ENCODE peak calls at places on chromosomes 12 and 14, in seven cellular contexts. D, U, A, L, N, G and J are unnamed samples.

GRCh38 chr14:27050195-27050594 is 452.4 kb upstream of the NOVA1 start:
- DNase-seq in D (no peak), U (no peak), A (no peak), L (no peak), N (no peak), G (no peak), J (no peak)

GRCh38 chr12:94806617-94807016 is 156.3 kb upstream of the TMCC3 start:
- DNase-seq in D (no peak), U (no peak), A (no peak), L (no peak), N (no peak), G (no peak), J (peak)

GRCh38 chr12:93783827-93784226 is 106.7 kb downstream of the CRADD start:
- DNase-seq in D (no peak), U (no peak), A (no peak), L (no peak), N (peak), G (no peak), J (no peak)

GRCh38 chr12:100163416-100164152 is 20.9 kb upstream of the BLTP3B start:
- DNase-seq in D (peak), U (peak), A (peak), L (peak), N (peak), G (peak), J (peak)

GRCh38 chr12:58933068-58933681 is 12.9 kb upstream of the LRIG3 start:
- DNase-seq in D (no peak), U (peak), A (no peak), L (no peak), N (no peak), G (no peak), J (no peak)

GRCh38 chr14:55267816-55268215 is 3.4 kb upstream of the FBXO34 start:
- DNase-seq in D (peak), U (no peak), A (no peak), L (no peak), N (no peak), G (no peak), J (no peak)

GRCh38 chr12:59164991-59165718 is 244.9 kb upstream of the LRIG3 start:
- DNase-seq in D (peak), U (peak), A (peak), L (no peak), N (peak), G (no peak), J (peak)

GRCh38 chr12:109888179-109889020 is 8.1 kb upstream of the GLTP start:
- DNase-seq in D (peak), U (no peak), A (no peak), L (no peak), N (peak), G (no peak), J (peak)

GRCh38 chr14:96051642-96052540 is 12.7 kb downstream of the C14orf132 start:
- DNase-seq in D (peak), U (peak), A (no peak), L (peak), N (no peak), G (peak), J (peak)
- H2AK5ac ChIP-seq in D (no peak), U (no peak), A (no peak), L (no peak), N (no peak), G (no peak), J (no peak)

DNA sequence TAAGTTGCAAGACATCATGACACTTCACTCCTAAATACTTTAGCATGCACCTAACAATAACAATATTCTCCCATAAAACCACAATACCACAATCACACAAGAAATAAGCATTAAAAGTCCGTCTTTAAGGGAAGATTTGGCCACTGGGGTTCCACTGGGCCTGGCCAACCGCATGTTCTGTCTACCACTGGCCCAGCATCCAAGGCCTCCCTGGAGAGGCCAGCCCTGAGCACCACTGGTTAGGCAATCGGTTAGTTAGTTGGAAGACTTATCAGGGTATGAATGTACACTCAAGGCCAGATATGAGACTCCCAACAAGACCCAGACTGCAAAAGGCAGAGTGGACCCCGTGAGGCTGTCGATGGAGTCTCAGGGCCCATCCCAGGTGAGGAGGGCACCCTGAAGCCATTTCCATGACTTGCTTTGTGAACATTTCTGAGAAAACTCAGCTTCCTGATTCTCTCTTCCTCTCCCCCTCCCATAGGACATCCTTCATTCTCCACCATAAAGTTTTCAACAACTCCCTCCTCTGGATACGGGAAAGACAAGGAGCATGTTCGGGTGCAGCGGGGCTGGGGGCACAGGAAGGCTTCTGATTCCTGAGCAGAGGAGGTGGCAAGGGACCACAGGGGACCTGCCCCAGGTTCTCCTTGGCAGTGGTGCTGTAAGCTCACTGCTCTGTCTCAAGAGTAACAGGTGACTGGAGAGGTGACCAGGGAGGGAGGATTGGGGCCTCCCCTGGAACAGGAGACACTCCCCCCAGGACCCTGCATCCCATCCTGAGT is 5.9 kb downstream of the PXN start:
- DNase-seq in D (peak), U (no peak), A (no peak), L (no peak), N (no peak), G (peak), J (peak)
- H2AK5ac ChIP-seq in D (peak), U (no peak), A (no peak), L (no peak), N (peak), G (no peak), J (no peak)

GRCh38 chr14:21194597-21194996 is 38.7 kb upstream of the OR5AU1 start:
- DNase-seq in D (no peak), U (no peak), A (no peak), L (no peak), N (no peak), G (no peak), J (no peak)

GRCh38 chr14:21200752-21201461 is 45.0 kb upstream of the OR5AU1 start:
- DNase-seq in D (no peak), U (no peak), A (no peak), L (no peak), N (no peak), G (no peak), J (no peak)

GRCh38 chr14:21201732-21202462 is 46.0 kb upstream of the OR5AU1 start:
- DNase-seq in D (no peak), U (no peak), A (no peak), L (no peak), N (no peak), G (no peak), J (no peak)

GRCh38 chr14:21199611-21200570 is 44.0 kb upstream of the OR5AU1 start:
- DNase-seq in D (peak), U (no peak), A (no peak), L (no peak), N (no peak), G (no peak), J (no peak)

DNA sequence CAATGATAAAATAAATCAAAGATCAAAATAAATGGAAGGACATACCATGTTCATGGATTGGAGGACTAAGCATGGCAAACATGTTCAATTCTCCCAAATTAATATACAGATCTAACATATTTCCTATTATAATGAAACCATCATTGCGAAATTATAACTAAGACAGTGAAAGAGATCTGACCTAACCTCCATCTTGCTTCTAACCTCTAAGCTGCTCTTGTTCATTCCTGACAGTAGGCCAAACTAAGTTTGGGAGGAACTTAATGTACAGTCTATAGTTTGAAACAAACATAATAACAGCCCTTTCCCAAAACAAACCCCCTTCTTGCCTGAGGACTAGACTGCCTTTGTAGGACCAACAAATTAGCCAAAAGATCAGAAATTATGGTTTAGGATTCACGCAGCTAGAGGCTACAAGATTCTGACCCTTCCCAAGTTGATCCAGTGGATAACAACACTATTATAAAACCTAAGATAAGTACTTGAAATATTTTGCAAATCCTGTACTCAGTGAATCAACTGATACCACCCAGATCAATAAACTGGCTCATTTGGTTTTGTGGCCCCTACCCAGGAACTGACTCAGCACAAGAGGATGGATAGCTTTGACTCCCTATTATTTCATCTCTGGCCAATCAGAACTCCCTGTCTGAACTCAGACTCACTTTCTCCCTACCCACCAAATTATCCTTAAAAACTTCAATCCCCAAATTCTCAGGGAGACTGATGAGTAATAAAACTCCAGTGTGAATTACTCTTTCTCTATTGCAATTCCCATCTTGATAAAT is 41.7 kb upstream of the OR5AU1 start:
- DNase-seq in D (no peak), U (no peak), A (no peak), L (no peak), N (no peak), G (no peak), J (no peak)
- H2AK5ac ChIP-seq in D (no peak), U (no peak), A (no peak), L (no peak), N (no peak), G (no peak), J (no peak)

GRCh38 chr14:90159147-90159546 is 97.2 kb upstream of the PSMC1 start:
- DNase-seq in D (no peak), U (peak), A (no peak), L (no peak), N (no peak), G (no peak), J (no peak)

GRCh38 chr14:90159688-90160087 is 96.7 kb upstream of the PSMC1 start:
- DNase-seq in D (no peak), U (no peak), A (no peak), L (no peak), N (no peak), G (no peak), J (no peak)

GRCh38 chr14:90161129-90161528 is 95.2 kb upstream of the PSMC1 start:
- DNase-seq in D (no peak), U (no peak), A (no peak), L (no peak), N (no peak), G (no peak), J (no peak)
- H2AK5ac ChIP-seq in D (no peak), U (no peak), A (no peak), L (no peak), N (no peak), G (no peak), J (no peak)

DNA sequence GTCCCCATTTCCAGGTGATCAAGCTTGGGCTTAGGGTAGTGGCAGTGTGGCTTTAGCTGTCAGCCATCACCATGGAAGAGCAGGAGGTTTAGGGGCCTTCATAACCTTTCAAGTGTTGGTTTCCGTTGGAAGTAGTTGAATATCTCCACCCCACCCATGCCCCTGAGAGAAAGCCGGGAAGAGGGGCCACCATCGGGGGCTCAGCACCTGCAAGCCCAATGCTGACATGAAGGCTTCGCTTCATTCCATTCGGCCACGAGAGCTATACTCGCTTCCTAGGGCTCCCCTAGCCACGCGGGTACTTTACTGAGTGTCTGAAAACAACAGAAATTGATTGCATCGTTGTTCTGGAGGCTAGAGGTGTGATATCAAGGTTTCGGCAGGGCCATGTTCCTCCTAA is 234.8 kb downstream of the ZFP36L1 start:
- DNase-seq in D (no peak), U (no peak), A (no peak), L (no peak), N (no peak), G (no peak), J (no peak)
- H2AK5ac ChIP-seq in D (peak), U (no peak), A (no peak), L (peak), N (no peak), G (no peak), J (no peak)

GRCh38 chr12:67546718-67547117 is 101.8 kb upstream of the DYRK2 start:
- DNase-seq in D (no peak), U (no peak), A (no peak), L (no peak), N (no peak), G (no peak), J (no peak)

GRCh38 chr12:67545298-67545697 is 103.2 kb upstream of the DYRK2 start:
- DNase-seq in D (no peak), U (no peak), A (no peak), L (no peak), N (no peak), G (no peak), J (no peak)

GRCh38 chr12:67540920-67541624 is 107.5 kb upstream of the DYRK2 start:
- DNase-seq in D (peak), U (no peak), A (no peak), L (no peak), N (no peak), G (no peak), J (no peak)

GRCh38 chr12:67541625-67541991 is 106.9 kb upstream of the DYRK2 start:
- DNase-seq in D (no peak), U (no peak), A (no peak), L (no peak), N (no peak), G (no peak), J (no peak)

GRCh38 chr12:67543371-67543770 is 105.2 kb upstream of the DYRK2 start:
- DNase-seq in D (no peak), U (no peak), A (no peak), L (no peak), N (no peak), G (no peak), J (no peak)
- H2AK5ac ChIP-seq in D (no peak), U (no peak), A (no peak), L (no peak), N (no peak), G (no peak), J (no peak)

DNA sequence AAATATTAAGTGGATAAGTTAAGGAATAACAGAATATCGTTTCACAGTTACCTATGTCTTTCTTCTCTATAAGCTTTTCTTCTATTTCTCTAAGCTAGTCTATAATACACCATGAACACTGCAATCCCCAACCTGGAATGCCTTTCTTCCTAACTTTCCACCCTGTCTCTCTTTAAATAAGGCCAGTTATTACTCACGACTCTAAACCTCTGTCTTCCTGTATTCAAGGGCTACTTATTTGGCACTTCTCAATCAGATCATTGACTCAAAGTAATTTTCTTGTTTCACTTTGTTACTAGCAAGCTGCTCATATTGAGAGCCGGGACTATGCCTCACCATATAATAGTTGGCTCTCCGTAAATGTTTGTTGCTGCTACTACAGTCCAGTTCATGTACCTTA is 13.5 kb downstream of the FERMT2 start:
- DNase-seq in D (no peak), U (no peak), A (no peak), L (no peak), N (no peak), G (no peak), J (no peak)
- H2AK5ac ChIP-seq in D (no peak), U (no peak), A (no peak), L (no peak), N (no peak), G (no peak), J (no peak)